ENCODE peak calls at places on chromosomes 12 and 14, in seven cellular contexts. One of them, this sample, is unnamed.

GRCh38 chr12:115375188-115375991 is 691.4 kb upstream of the TBX3 start:
- DNase-seq in tibial artery: no peak
- DNase-seq in fibroblast of pulmonary artery: peak
- DNase-seq in CD4-positive, alpha-beta memory T cell: no peak
- DNase-seq in right cardiac atrium: no peak
- DNase-seq in cardiac fibroblast: peak
- DNase-seq in bronchial epithelial cell: peak
- DNase-seq in this sample: peak

GRCh38 chr14:75399819-75400678 is 27.8 kb upstream of the JDP2 start:
- DNase-seq in right cardiac atrium: peak
- DNase-seq in cardiac fibroblast: peak
- DNase-seq in CD4-positive, alpha-beta memory T cell: no peak
- DNase-seq in tibial artery: peak
- DNase-seq in fibroblast of pulmonary artery: peak
- DNase-seq in bronchial epithelial cell: peak
- DNase-seq in this sample: peak

GRCh38 chr14:33566082-33566481 is 384.8 kb downstream of the EGLN3 start:
- DNase-seq in tibial artery: no peak
- DNase-seq in cardiac fibroblast: no peak
- DNase-seq in fibroblast of pulmonary artery: no peak
- DNase-seq in right cardiac atrium: no peak
- DNase-seq in bronchial epithelial cell: no peak
- DNase-seq in CD4-positive, alpha-beta memory T cell: no peak
- DNase-seq in this sample: no peak

GRCh38 chr12:30599631-30600030 is 96.0 kb downstream of the IPO8 start:
- DNase-seq in bronchial epithelial cell: peak
- DNase-seq in cardiac fibroblast: peak
- DNase-seq in right cardiac atrium: no peak
- DNase-seq in CD4-positive, alpha-beta memory T cell: no peak
- DNase-seq in tibial artery: no peak
- DNase-seq in fibroblast of pulmonary artery: peak
- DNase-seq in this sample: peak

GRCh38 chr14:88342980-88343379 is 19.9 kb upstream of the KCNK10 start:
- DNase-seq in cardiac fibroblast: no peak
- DNase-seq in tibial artery: no peak
- DNase-seq in fibroblast of pulmonary artery: no peak
- DNase-seq in bronchial epithelial cell: no peak
- DNase-seq in CD4-positive, alpha-beta memory T cell: no peak
- DNase-seq in right cardiac atrium: no peak
- DNase-seq in this sample: no peak

GRCh38 chr14:51521764-51522163 is 129.9 kb upstream of the FRMD6 start:
- DNase-seq in fibroblast of pulmonary artery: peak
- DNase-seq in tibial artery: no peak
- DNase-seq in right cardiac atrium: no peak
- DNase-seq in cardiac fibroblast: peak
- DNase-seq in bronchial epithelial cell: no peak
- DNase-seq in CD4-positive, alpha-beta memory T cell: no peak
- DNase-seq in this sample: no peak

GRCh38 chr12:49533331-49533730 is 5.5 kb upstream of the KCNH3 start:
- DNase-seq in bronchial epithelial cell: no peak
- DNase-seq in CD4-positive, alpha-beta memory T cell: no peak
- DNase-seq in fibroblast of pulmonary artery: no peak
- DNase-seq in tibial artery: no peak
- DNase-seq in cardiac fibroblast: no peak
- DNase-seq in right cardiac atrium: no peak
- DNase-seq in this sample: no peak

GRCh38 chr12:87687362-87687761 is 341.8 kb downstream of the C12orf50 start:
- DNase-seq in fibroblast of pulmonary artery: peak
- DNase-seq in tibial artery: no peak
- DNase-seq in cardiac fibroblast: peak
- DNase-seq in CD4-positive, alpha-beta memory T cell: no peak
- DNase-seq in bronchial epithelial cell: no peak
- DNase-seq in right cardiac atrium: peak
- DNase-seq in this sample: peak

GRCh38 chr12:9820281-9820930 is 6.9 kb upstream of the KLRF1 start:
- DNase-seq in CD4-positive, alpha-beta memory T cell: no peak
- DNase-seq in right cardiac atrium: no peak
- DNase-seq in tibial artery: no peak
- DNase-seq in fibroblast of pulmonary artery: no peak
- DNase-seq in bronchial epithelial cell: no peak
- DNase-seq in cardiac fibroblast: no peak
- DNase-seq in this sample: no peak

GRCh38 chr12:111447571-111448265 is 42.0 kb downstream of the SH2B3 start:
- DNase-seq in CD4-positive, alpha-beta memory T cell: no peak
- DNase-seq in fibroblast of pulmonary artery: no peak
- DNase-seq in right cardiac atrium: peak
- DNase-seq in bronchial epithelial cell: no peak
- DNase-seq in tibial artery: peak
- DNase-seq in cardiac fibroblast: no peak
- DNase-seq in this sample: no peak

GRCh38 chr14:73269729-73270651 is 32.7 kb downstream of the PAPLN start:
- DNase-seq in tibial artery: no peak
- DNase-seq in bronchial epithelial cell: peak
- DNase-seq in cardiac fibroblast: peak
- DNase-seq in fibroblast of pulmonary artery: peak
- DNase-seq in CD4-positive, alpha-beta memory T cell: no peak
- DNase-seq in right cardiac atrium: peak
- DNase-seq in this sample: peak

GRCh38 chr12:21252070-21252469 is 82.6 kb downstream of the SLCO1A2 start:
- DNase-seq in cardiac fibroblast: no peak
- DNase-seq in tibial artery: no peak
- DNase-seq in fibroblast of pulmonary artery: no peak
- DNase-seq in bronchial epithelial cell: no peak
- DNase-seq in right cardiac atrium: no peak
- DNase-seq in CD4-positive, alpha-beta memory T cell: no peak
- DNase-seq in this sample: no peak

GRCh38 chr12:110224379-110225304 is 56.4 kb upstream of the ATP2A2 start:
- DNase-seq in right cardiac atrium: no peak
- DNase-seq in tibial artery: no peak
- DNase-seq in CD4-positive, alpha-beta memory T cell: no peak
- DNase-seq in fibroblast of pulmonary artery: peak
- DNase-seq in bronchial epithelial cell: peak
- DNase-seq in cardiac fibroblast: peak
- DNase-seq in this sample: peak

GRCh38 chr14:52296378-52296777 is 17.7 kb upstream of the PTGER2 start:
- DNase-seq in tibial artery: no peak
- DNase-seq in CD4-positive, alpha-beta memory T cell: no peak
- DNase-seq in fibroblast of pulmonary artery: no peak
- DNase-seq in bronchial epithelial cell: no peak
- DNase-seq in right cardiac atrium: no peak
- DNase-seq in cardiac fibroblast: no peak
- DNase-seq in this sample: no peak

GRCh38 chr14:56390859-56391258 is 188.7 kb upstream of the TMEM260 start:
- DNase-seq in tibial artery: no peak
- DNase-seq in cardiac fibroblast: no peak
- DNase-seq in right cardiac atrium: no peak
- DNase-seq in bronchial epithelial cell: no peak
- DNase-seq in fibroblast of pulmonary artery: no peak
- DNase-seq in CD4-positive, alpha-beta memory T cell: no peak
- DNase-seq in this sample: peak

DNA sequence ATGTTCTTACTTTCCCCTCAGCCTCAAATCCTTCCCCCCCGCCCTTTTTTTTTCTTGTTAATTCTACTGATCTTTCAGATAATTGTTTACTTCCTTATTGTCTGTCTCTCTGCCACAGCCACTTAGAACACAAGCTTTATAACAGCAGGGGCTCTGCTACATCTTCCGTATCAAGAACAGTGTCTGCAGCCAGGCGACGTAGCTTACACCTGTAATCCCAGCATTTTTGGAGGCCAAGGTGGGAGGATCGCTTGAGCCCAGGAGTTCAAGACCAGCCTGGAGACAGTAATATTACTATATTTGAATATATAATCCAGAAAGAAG is 5.4 kb downstream of the SOS2 start:
- DNase-seq in fibroblast of pulmonary artery: no peak
- DNase-seq in CD4-positive, alpha-beta memory T cell: no peak
- DNase-seq in cardiac fibroblast: no peak
- DNase-seq in right cardiac atrium: no peak
- DNase-seq in bronchial epithelial cell: no peak
- DNase-seq in tibial artery: no peak
- DNase-seq in this sample: no peak
- H3K4me3 ChIP-seq in fibroblast of pulmonary artery: no peak
- H3K4me3 ChIP-seq in CD4-positive, alpha-beta memory T cell: no peak
- H3K4me3 ChIP-seq in cardiac fibroblast: no peak
- H3K4me3 ChIP-seq in right cardiac atrium: peak
- H3K4me3 ChIP-seq in bronchial epithelial cell: no peak
- H3K4me3 ChIP-seq in tibial artery: no peak
- H3K4me3 ChIP-seq in this sample: no peak

GRCh38 chr12:121279507-121279915 is 17.0 kb downstream of the CAMKK2 start:
- DNase-seq in cardiac fibroblast: peak
- DNase-seq in bronchial epithelial cell: no peak
- DNase-seq in fibroblast of pulmonary artery: peak
- DNase-seq in tibial artery: no peak
- DNase-seq in right cardiac atrium: peak
- DNase-seq in CD4-positive, alpha-beta memory T cell: no peak
- DNase-seq in this sample: no peak

GRCh38 chr12:121274036-121274763 is 22.3 kb downstream of the CAMKK2 start:
- DNase-seq in tibial artery: no peak
- DNase-seq in cardiac fibroblast: no peak
- DNase-seq in bronchial epithelial cell: no peak
- DNase-seq in fibroblast of pulmonary artery: no peak
- DNase-seq in right cardiac atrium: no peak
- DNase-seq in CD4-positive, alpha-beta memory T cell: no peak
- DNase-seq in this sample: no peak

GRCh38 chr12:121282072-121282742 is 14.3 kb downstream of the CAMKK2 start:
- DNase-seq in right cardiac atrium: peak
- DNase-seq in bronchial epithelial cell: no peak
- DNase-seq in tibial artery: no peak
- DNase-seq in fibroblast of pulmonary artery: no peak
- DNase-seq in CD4-positive, alpha-beta memory T cell: no peak
- DNase-seq in cardiac fibroblast: no peak
- DNase-seq in this sample: no peak

GRCh38 chr12:121277367-121277744 is 19.2 kb downstream of the CAMKK2 start:
- DNase-seq in right cardiac atrium: no peak
- DNase-seq in fibroblast of pulmonary artery: no peak
- DNase-seq in bronchial epithelial cell: no peak
- DNase-seq in cardiac fibroblast: no peak
- DNase-seq in tibial artery: no peak
- DNase-seq in CD4-positive, alpha-beta memory T cell: no peak
- DNase-seq in this sample: peak

GRCh38 chr12:121278450-121279375 is 17.8 kb downstream of the CAMKK2 start:
- DNase-seq in cardiac fibroblast: peak
- DNase-seq in tibial artery: no peak
- DNase-seq in bronchial epithelial cell: no peak
- DNase-seq in CD4-positive, alpha-beta memory T cell: no peak
- DNase-seq in right cardiac atrium: peak
- DNase-seq in fibroblast of pulmonary artery: peak
- DNase-seq in this sample: no peak
- H3K4me3 ChIP-seq in cardiac fibroblast: no peak
- H3K4me3 ChIP-seq in tibial artery: no peak
- H3K4me3 ChIP-seq in bronchial epithelial cell: no peak
- H3K4me3 ChIP-seq in CD4-positive, alpha-beta memory T cell: no peak
- H3K4me3 ChIP-seq in right cardiac atrium: no peak
- H3K4me3 ChIP-seq in fibroblast of pulmonary artery: no peak
- H3K4me3 ChIP-seq in this sample: no peak

DNA sequence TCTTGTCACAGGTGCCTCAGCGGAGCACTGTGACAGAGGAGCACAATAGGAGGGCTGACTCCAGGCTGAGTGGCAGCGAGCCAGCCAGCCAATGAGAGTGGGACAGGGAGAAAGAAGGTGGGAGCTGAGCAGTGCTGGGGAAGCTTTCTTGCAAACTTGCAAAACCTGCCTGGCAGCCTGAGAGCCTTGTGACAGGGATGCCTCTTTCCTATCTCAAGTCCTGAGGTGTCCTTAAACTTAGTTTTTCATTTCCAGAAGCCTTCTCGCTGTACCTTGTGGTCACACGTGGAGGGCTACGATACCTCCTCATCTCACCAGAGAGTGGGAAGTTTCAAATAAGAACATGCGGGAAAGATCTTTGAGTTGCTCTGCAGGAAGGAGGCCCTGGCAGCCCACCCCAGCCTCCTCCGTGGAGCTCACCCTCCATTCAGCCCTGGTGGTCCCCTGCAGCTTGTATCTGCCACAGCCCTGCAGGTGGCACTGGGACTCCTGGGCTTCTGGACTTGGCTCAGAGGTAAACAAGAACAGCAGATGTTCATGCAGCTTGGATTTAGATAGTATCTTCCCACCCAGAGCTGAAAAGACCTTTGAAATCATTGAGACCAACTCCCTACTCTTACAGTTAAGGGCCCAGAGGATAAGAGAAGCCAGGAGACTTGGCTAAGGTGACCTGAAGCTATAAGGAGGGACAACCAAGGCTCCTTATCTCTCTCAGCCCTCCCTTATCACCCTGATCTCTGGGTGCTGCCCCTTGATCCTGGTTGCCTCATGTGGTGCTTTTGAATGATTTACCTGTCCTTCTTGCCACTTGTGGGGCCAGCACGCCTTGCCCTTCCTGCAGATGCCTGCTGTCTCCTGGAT is 153.5 kb upstream of the MAX start:
- DNase-seq in fibroblast of pulmonary artery: peak
- DNase-seq in CD4-positive, alpha-beta memory T cell: no peak
- DNase-seq in bronchial epithelial cell: peak
- DNase-seq in cardiac fibroblast: no peak
- DNase-seq in right cardiac atrium: no peak
- DNase-seq in tibial artery: no peak
- DNase-seq in this sample: peak
- H3K4me3 ChIP-seq in fibroblast of pulmonary artery: no peak
- H3K4me3 ChIP-seq in CD4-positive, alpha-beta memory T cell: no peak
- H3K4me3 ChIP-seq in bronchial epithelial cell: no peak
- H3K4me3 ChIP-seq in cardiac fibroblast: no peak
- H3K4me3 ChIP-seq in right cardiac atrium: no peak
- H3K4me3 ChIP-seq in tibial artery: no peak
- H3K4me3 ChIP-seq in this sample: no peak

GRCh38 chr12:2833327-2833726 is 1.5 kb downstream of the NRIP2 start:
- DNase-seq in bronchial epithelial cell: peak
- DNase-seq in CD4-positive, alpha-beta memory T cell: no peak
- DNase-seq in cardiac fibroblast: no peak
- DNase-seq in right cardiac atrium: no peak
- DNase-seq in fibroblast of pulmonary artery: no peak
- DNase-seq in tibial artery: no peak
- DNase-seq in this sample: peak

GRCh38 chr12:2833810-2834209 is 1.0 kb downstream of the NRIP2 start:
- DNase-seq in cardiac fibroblast: no peak
- DNase-seq in CD4-positive, alpha-beta memory T cell: no peak
- DNase-seq in fibroblast of pulmonary artery: peak
- DNase-seq in tibial artery: no peak
- DNase-seq in bronchial epithelial cell: no peak
- DNase-seq in right cardiac atrium: no peak
- DNase-seq in this sample: no peak

GRCh38 chr12:2834581-2835491 is at the start of gene NRIP2:
- DNase-seq in right cardiac atrium: peak
- DNase-seq in cardiac fibroblast: peak
- DNase-seq in fibroblast of pulmonary artery: peak
- DNase-seq in bronchial epithelial cell: no peak
- DNase-seq in tibial artery: no peak
- DNase-seq in CD4-positive, alpha-beta memory T cell: no peak
- DNase-seq in this sample: no peak

GRCh38 chr12:2836004-2836403 is 1.2 kb upstream of the NRIP2 start:
- DNase-seq in CD4-positive, alpha-beta memory T cell: no peak
- DNase-seq in bronchial epithelial cell: no peak
- DNase-seq in tibial artery: no peak
- DNase-seq in cardiac fibroblast: no peak
- DNase-seq in fibroblast of pulmonary artery: no peak
- DNase-seq in right cardiac atrium: no peak
- DNase-seq in this sample: no peak

DNA sequence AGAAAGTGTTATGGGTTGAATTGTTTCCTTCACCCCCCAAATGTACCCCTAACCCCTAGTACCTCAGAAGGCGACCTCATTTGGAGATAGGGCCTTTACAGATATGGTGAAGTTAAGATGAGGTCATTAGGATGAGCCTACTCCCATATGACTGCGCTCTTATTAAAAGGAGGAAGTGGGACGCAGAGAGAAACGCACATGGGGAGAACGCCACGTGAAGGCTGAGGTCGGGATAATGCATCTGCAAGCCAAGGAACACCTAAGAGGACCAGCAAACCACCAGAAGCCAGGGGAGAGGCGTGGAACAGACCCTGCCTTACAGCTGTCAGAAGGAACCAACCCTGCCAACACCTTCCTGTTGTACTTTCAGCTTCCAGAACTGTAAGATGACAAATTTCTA is 1.7 kb upstream of the NRIP2 start:
- DNase-seq in bronchial epithelial cell: no peak
- DNase-seq in CD4-positive, alpha-beta memory T cell: no peak
- DNase-seq in right cardiac atrium: no peak
- DNase-seq in fibroblast of pulmonary artery: no peak
- DNase-seq in cardiac fibroblast: no peak
- DNase-seq in tibial artery: no peak
- DNase-seq in this sample: no peak
- H3K4me3 ChIP-seq in bronchial epithelial cell: no peak
- H3K4me3 ChIP-seq in CD4-positive, alpha-beta memory T cell: no peak
- H3K4me3 ChIP-seq in right cardiac atrium: no peak
- H3K4me3 ChIP-seq in fibroblast of pulmonary artery: no peak
- H3K4me3 ChIP-seq in cardiac fibroblast: no peak
- H3K4me3 ChIP-seq in tibial artery: no peak
- H3K4me3 ChIP-seq in this sample: no peak

This sample was measured in epithelial cell of esophagus.